ENCODE peak calls at places on chromosomes 5 and 9, in nine cellular contexts. One of them, this sample, is unnamed. For H3K9me3, the result is how much of the 10 kb centered on the place peaks cover.

GRCh38 chr5:172010278-172010677 is 3.8 kb upstream of the FBXW11 start:
- DNase-seq in neural progenitor cell: peak
- DNase-seq in OCI-LY7: peak
- DNase-seq in psoas muscle: no peak
- DNase-seq in stomach: no peak
- DNase-seq in body of pancreas: no peak
- DNase-seq in A549: no peak
- DNase-seq in AG04450: no peak
- DNase-seq in adrenal gland: no peak
- DNase-seq in this sample: no peak

GRCh38 chr9:76394896-76395244 is 644 bp upstream of the RFK start:
- DNase-seq in neural progenitor cell: peak
- DNase-seq in OCI-LY7: peak
- DNase-seq in psoas muscle: peak
- DNase-seq in stomach: peak
- DNase-seq in body of pancreas: peak
- DNase-seq in A549: peak
- DNase-seq in AG04450: no peak
- DNase-seq in adrenal gland: peak
- DNase-seq in this sample: no peak

GRCh38 chr5:93421498-93421897 is 159.5 kb downstream of the NR2F1-AS1 start:
- DNase-seq in neural progenitor cell: peak
- DNase-seq in OCI-LY7: no peak
- DNase-seq in psoas muscle: no peak
- DNase-seq in stomach: no peak
- DNase-seq in body of pancreas: no peak
- DNase-seq in A549: no peak
- DNase-seq in AG04450: no peak
- DNase-seq in adrenal gland: no peak
- DNase-seq in this sample: no peak

GRCh38 chr5:96072791-96073165 is 111.1 kb upstream of the ELL2 start:
- DNase-seq in neural progenitor cell: no peak
- DNase-seq in OCI-LY7: no peak
- DNase-seq in psoas muscle: no peak
- DNase-seq in stomach: no peak
- DNase-seq in body of pancreas: no peak
- DNase-seq in A549: no peak
- DNase-seq in AG04450: no peak
- DNase-seq in adrenal gland: no peak
- DNase-seq in this sample: no peak

GRCh38 chr9:137606005-137606601 is 617 bp downstream of the ARRDC1 start:
- DNase-seq in neural progenitor cell: peak
- DNase-seq in OCI-LY7: no peak
- DNase-seq in psoas muscle: peak
- DNase-seq in stomach: peak
- DNase-seq in body of pancreas: peak
- DNase-seq in A549: no peak
- DNase-seq in AG04450: no peak
- DNase-seq in adrenal gland: peak
- DNase-seq in this sample: no peak

GRCh38 chr5:35198096-35198495 is 32.2 kb downstream of the PRLR start:
- DNase-seq in neural progenitor cell: no peak
- DNase-seq in OCI-LY7: no peak
- DNase-seq in psoas muscle: peak
- DNase-seq in stomach: peak
- DNase-seq in body of pancreas: peak
- DNase-seq in A549: no peak
- DNase-seq in AG04450: no peak
- DNase-seq in adrenal gland: peak
- DNase-seq in this sample: no peak

GRCh38 chr9:93354451-93354850 is 97.0 kb upstream of the FAM120A start:
- DNase-seq in neural progenitor cell: no peak
- DNase-seq in OCI-LY7: no peak
- DNase-seq in psoas muscle: no peak
- DNase-seq in stomach: no peak
- DNase-seq in body of pancreas: no peak
- DNase-seq in A549: no peak
- DNase-seq in AG04450: no peak
- DNase-seq in adrenal gland: no peak
- DNase-seq in this sample: no peak

GRCh38 chr5:122014232-122014940 is 52.6 kb downstream of the SRFBP1 start:
- DNase-seq in neural progenitor cell: no peak
- DNase-seq in OCI-LY7: no peak
- DNase-seq in psoas muscle: no peak
- DNase-seq in stomach: no peak
- DNase-seq in body of pancreas: no peak
- DNase-seq in A549: no peak
- DNase-seq in AG04450: no peak
- DNase-seq in adrenal gland: no peak
- DNase-seq in this sample: no peak

GRCh38 chr9:36937951-36938350 is 96.1 kb downstream of the PAX5 start:
- DNase-seq in neural progenitor cell: no peak
- DNase-seq in OCI-LY7: no peak
- DNase-seq in psoas muscle: no peak
- DNase-seq in stomach: no peak
- DNase-seq in body of pancreas: no peak
- DNase-seq in A549: no peak
- DNase-seq in AG04450: no peak
- DNase-seq in adrenal gland: no peak
- DNase-seq in this sample: no peak

DNA sequence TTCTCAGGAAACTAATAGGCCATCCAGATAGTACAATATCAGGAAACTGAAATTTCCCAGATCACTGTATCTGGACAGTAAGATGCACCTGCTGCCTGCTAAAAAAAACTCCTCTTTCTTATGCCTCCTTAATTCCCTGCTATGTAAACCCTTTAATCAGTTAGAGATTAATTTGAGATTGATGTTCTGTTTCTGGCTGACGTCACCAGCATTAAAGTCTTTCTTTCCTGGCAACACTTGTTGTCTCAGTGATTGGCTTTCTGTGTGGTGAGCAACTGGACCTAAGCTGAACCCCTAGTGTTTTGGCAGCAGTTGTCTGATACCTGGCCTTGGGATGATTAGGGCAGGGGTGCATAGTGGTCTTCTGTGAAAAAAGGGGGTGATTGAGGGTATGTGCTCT is 175.8 kb downstream of the TENT4A start:
- DNase-seq in neural progenitor cell: no peak
- DNase-seq in OCI-LY7: no peak
- DNase-seq in psoas muscle: no peak
- DNase-seq in stomach: no peak
- DNase-seq in body of pancreas: no peak
- DNase-seq in A549: no peak
- DNase-seq in AG04450: no peak
- DNase-seq in adrenal gland: no peak
- DNase-seq in this sample: no peak
- H3K27ac ChIP-seq in neural progenitor cell: no peak
- H3K27ac ChIP-seq in OCI-LY7: no peak
- H3K27ac ChIP-seq in psoas muscle: no peak
- H3K27ac ChIP-seq in stomach: no peak
- H3K27ac ChIP-seq in body of pancreas: no peak
- H3K27ac ChIP-seq in A549: no peak
- H3K27ac ChIP-seq in AG04450: no peak
- H3K27ac ChIP-seq in adrenal gland: no peak
- H3K27ac ChIP-seq in this sample: no peak

GRCh38 chr9:131010482-131011273 is 1.7 kb downstream of the LAMC3 start:
- DNase-seq in neural progenitor cell: no peak
- DNase-seq in OCI-LY7: no peak
- DNase-seq in psoas muscle: peak
- DNase-seq in stomach: no peak
- DNase-seq in body of pancreas: no peak
- DNase-seq in A549: no peak
- DNase-seq in AG04450: no peak
- DNase-seq in adrenal gland: no peak
- DNase-seq in this sample: no peak

GRCh38 chr9:131008086-131008485 is 888 bp upstream of the LAMC3 start:
- DNase-seq in neural progenitor cell: no peak
- DNase-seq in OCI-LY7: no peak
- DNase-seq in psoas muscle: no peak
- DNase-seq in stomach: no peak
- DNase-seq in body of pancreas: no peak
- DNase-seq in A549: no peak
- DNase-seq in AG04450: no peak
- DNase-seq in adrenal gland: no peak
- DNase-seq in this sample: no peak

GRCh38 chr9:131008563-131008908 is 438 bp upstream of the LAMC3 start:
- DNase-seq in neural progenitor cell: no peak
- DNase-seq in OCI-LY7: no peak
- DNase-seq in psoas muscle: no peak
- DNase-seq in stomach: no peak
- DNase-seq in body of pancreas: no peak
- DNase-seq in A549: no peak
- DNase-seq in AG04450: no peak
- DNase-seq in adrenal gland: no peak
- DNase-seq in this sample: no peak

GRCh38 chr9:131011274-131012022 is 2.5 kb downstream of the LAMC3 start:
- DNase-seq in neural progenitor cell: no peak
- DNase-seq in OCI-LY7: no peak
- DNase-seq in psoas muscle: peak
- DNase-seq in stomach: no peak
- DNase-seq in body of pancreas: no peak
- DNase-seq in A549: no peak
- DNase-seq in AG04450: no peak
- DNase-seq in adrenal gland: peak
- DNase-seq in this sample: no peak

DNA sequence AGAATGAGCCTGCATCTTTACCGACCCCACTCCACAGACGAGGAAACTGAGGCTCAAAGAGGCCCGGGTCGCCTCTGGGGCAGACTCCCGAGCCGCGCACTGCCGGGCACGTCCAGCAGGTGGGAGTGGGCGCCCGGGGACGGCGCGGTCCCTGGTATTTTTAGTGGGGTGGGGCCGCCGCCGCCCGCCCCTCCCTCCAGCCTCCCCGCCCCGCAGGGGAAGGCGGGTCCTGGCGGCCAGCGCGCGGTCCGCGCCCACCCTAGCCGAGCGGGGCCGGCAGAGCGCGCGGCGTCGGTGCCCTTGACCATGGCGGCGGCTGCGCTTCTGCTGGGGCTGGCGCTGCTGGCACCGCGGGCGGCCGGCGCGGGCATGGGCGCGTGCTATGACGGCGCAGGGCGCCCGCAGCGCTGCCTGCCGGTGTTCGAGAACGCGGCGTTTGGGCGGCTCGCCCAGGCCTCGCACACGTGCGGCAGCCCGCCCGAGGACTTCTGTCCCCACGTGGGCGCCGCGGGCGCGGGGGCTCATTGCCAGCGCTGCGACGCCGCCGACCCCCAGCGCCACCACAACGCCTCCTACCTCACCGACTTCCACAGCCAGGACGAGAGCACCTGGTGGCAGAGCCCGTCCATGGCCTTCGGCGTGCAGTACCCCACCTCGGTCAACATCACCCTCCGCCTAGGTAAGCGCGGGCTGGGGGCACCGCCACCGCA is at the start of gene LAMC3:
- DNase-seq in neural progenitor cell: peak
- DNase-seq in OCI-LY7: no peak
- DNase-seq in psoas muscle: peak
- DNase-seq in stomach: no peak
- DNase-seq in body of pancreas: no peak
- DNase-seq in A549: peak
- DNase-seq in AG04450: no peak
- DNase-seq in adrenal gland: no peak
- DNase-seq in this sample: no peak
- TF ChIP-seq CTCF in neural progenitor cell: peak
- TF ChIP-seq CTCF in OCI-LY7: no peak
- TF ChIP-seq CTCF in psoas muscle: no peak
- TF ChIP-seq CTCF in stomach: no peak
- TF ChIP-seq CTCF in body of pancreas: no peak
- TF ChIP-seq CTCF in A549: peak
- TF ChIP-seq CTCF in AG04450: peak
- TF ChIP-seq CTCF in adrenal gland: peak
- TF ChIP-seq CTCF in this sample: no peak

DNA sequence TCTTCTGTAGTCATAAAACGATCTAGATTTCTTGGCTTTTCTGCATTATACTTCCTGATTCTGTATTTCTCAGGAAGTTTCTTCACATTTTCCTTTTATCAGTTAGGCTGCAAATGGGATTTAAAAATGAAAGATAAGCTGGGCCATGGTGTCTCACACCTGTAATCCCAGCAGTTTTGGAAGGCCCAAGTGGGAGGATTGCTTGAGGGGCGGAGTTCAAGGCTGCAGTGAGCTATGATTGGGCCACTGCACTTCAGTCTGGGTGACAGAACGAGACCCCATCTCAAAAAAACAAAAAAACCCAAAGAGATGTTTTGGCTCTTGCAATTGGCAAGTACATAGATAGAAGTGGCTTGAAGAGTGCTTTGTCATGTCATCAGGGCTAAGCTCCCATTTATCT is 26.2 kb upstream of the APC start:
- DNase-seq in neural progenitor cell: no peak
- DNase-seq in OCI-LY7: no peak
- DNase-seq in psoas muscle: no peak
- DNase-seq in stomach: no peak
- DNase-seq in body of pancreas: no peak
- DNase-seq in A549: no peak
- DNase-seq in AG04450: no peak
- DNase-seq in adrenal gland: no peak
- DNase-seq in this sample: no peak
- H3K9me3 ChIP-seq in neural progenitor cell: under half
- H3K9me3 ChIP-seq in OCI-LY7: under half
- H3K9me3 ChIP-seq in psoas muscle: under half
- H3K9me3 ChIP-seq in stomach: under half
- H3K9me3 ChIP-seq in body of pancreas: under half
- H3K9me3 ChIP-seq in A549: under half
- H3K9me3 ChIP-seq in AG04450: under half
- H3K9me3 ChIP-seq in adrenal gland: under half
- H3K9me3 ChIP-seq in this sample: under half

GRCh38 chr9:121673576-121673975 is 22.1 kb downstream of the DAB2IP start:
- DNase-seq in neural progenitor cell: no peak
- DNase-seq in OCI-LY7: no peak
- DNase-seq in psoas muscle: peak
- DNase-seq in stomach: no peak
- DNase-seq in body of pancreas: no peak
- DNase-seq in A549: no peak
- DNase-seq in AG04450: no peak
- DNase-seq in adrenal gland: no peak
- DNase-seq in this sample: no peak

GRCh38 chr9:121676916-121677315 is 25.5 kb downstream of the DAB2IP start:
- DNase-seq in neural progenitor cell: no peak
- DNase-seq in OCI-LY7: no peak
- DNase-seq in psoas muscle: peak
- DNase-seq in stomach: no peak
- DNase-seq in body of pancreas: no peak
- DNase-seq in A549: no peak
- DNase-seq in AG04450: no peak
- DNase-seq in adrenal gland: no peak
- DNase-seq in this sample: no peak

GRCh38 chr9:121675381-121675780 is 23.9 kb downstream of the DAB2IP start:
- DNase-seq in neural progenitor cell: no peak
- DNase-seq in OCI-LY7: no peak
- DNase-seq in psoas muscle: peak
- DNase-seq in stomach: no peak
- DNase-seq in body of pancreas: no peak
- DNase-seq in A549: no peak
- DNase-seq in AG04450: no peak
- DNase-seq in adrenal gland: no peak
- DNase-seq in this sample: no peak

GRCh38 chr9:121675969-121676822 is 24.8 kb downstream of the DAB2IP start:
- DNase-seq in neural progenitor cell: no peak
- DNase-seq in OCI-LY7: no peak
- DNase-seq in psoas muscle: peak
- DNase-seq in stomach: peak
- DNase-seq in body of pancreas: no peak
- DNase-seq in A549: no peak
- DNase-seq in AG04450: no peak
- DNase-seq in adrenal gland: no peak
- DNase-seq in this sample: no peak

GRCh38 chr9:121674952-121675351 is 23.5 kb downstream of the DAB2IP start:
- DNase-seq in neural progenitor cell: no peak
- DNase-seq in OCI-LY7: no peak
- DNase-seq in psoas muscle: peak
- DNase-seq in stomach: no peak
- DNase-seq in body of pancreas: no peak
- DNase-seq in A549: no peak
- DNase-seq in AG04450: no peak
- DNase-seq in adrenal gland: no peak
- DNase-seq in this sample: no peak
- H3K27ac ChIP-seq in neural progenitor cell: no peak
- H3K27ac ChIP-seq in OCI-LY7: no peak
- H3K27ac ChIP-seq in psoas muscle: peak
- H3K27ac ChIP-seq in stomach: no peak
- H3K27ac ChIP-seq in body of pancreas: no peak
- H3K27ac ChIP-seq in A549: peak
- H3K27ac ChIP-seq in AG04450: no peak
- H3K27ac ChIP-seq in adrenal gland: no peak
- H3K27ac ChIP-seq in this sample: no peak